ENCODE peak calls at places on chromosomes 5 and 9, in six cellular contexts. T is GM23338, L is NAMALWA, Q is choroid plexus epithelial cell, N is T-cell, G is HuH-7. I is an unnamed sample.

GRCh38 chr5:96823900-96824351 is 16.2 kb upstream of the ERAP1 start:
- DNase-seq in L (no peak), N (no peak), G (peak), T (no peak), Q (peak), I (peak)

GRCh38 chr9:128048663-128049062 is 18.5 kb downstream of the NAIF1 start:
- DNase-seq in Q (no peak), L (peak), G (no peak), T (no peak), N (no peak), I (no peak)

GRCh38 chr5:910769-911160 is 18.1 kb downstream of the TRIP13 start:
- DNase-seq in N (no peak), G (no peak), Q (no peak), T (no peak), L (no peak), I (no peak)

GRCh38 chr5:96247097-96247675 is 185.9 kb downstream of the PCSK1 start:
- DNase-seq in T (no peak), G (no peak), Q (no peak), N (no peak), L (no peak), I (peak)

GRCh38 chr9:32378496-32378895 is 5.9 kb upstream of the ACO1 start:
- DNase-seq in N (peak), Q (peak), L (peak), T (peak), G (peak), I (peak)

GRCh38 chr9:121574771-121575519 is 75.3 kb upstream of the GGTA1 start:
- DNase-seq in T (no peak), L (no peak), N (no peak), G (no peak), Q (no peak), I (no peak)

GRCh38 chr9:101478444-101478843 is 42.9 kb upstream of the ALDOB start:
- DNase-seq in Q (no peak), N (no peak), T (peak), G (no peak), L (no peak), I (no peak)

GRCh38 chr9:98515506-98516204 is 193.1 kb downstream of the GABBR2 start:
- DNase-seq in G (no peak), N (no peak), L (no peak), T (no peak), Q (no peak), I (no peak)

GRCh38 chr5:84397385-84397784 is 12.7 kb upstream of the EDIL3 start:
- DNase-seq in Q (no peak), G (no peak), T (no peak), L (no peak), N (no peak), I (no peak)

GRCh38 chr5:35804201-35804653 is 52.5 kb upstream of the IL7R start:
- DNase-seq in G (no peak), N (no peak), L (no peak), T (no peak), Q (no peak), I (no peak)

GRCh38 chr5:173804579-173804978 is 83.6 kb upstream of the CPEB4 start:
- DNase-seq in N (no peak), L (no peak), T (no peak), G (no peak), Q (no peak), I (no peak)

GRCh38 chr9:113915817-113916474 is 39.8 kb downstream of the ZNF618 start:
- DNase-seq in L (no peak), G (no peak), N (no peak), Q (no peak), T (no peak), I (no peak)

GRCh38 chr9:21770877-21771560 is 31.4 kb upstream of the MTAP start:
- DNase-seq in G (no peak), N (no peak), Q (peak), T (no peak), L (no peak), I (peak)

GRCh38 chr9:37415011-37415719 is 7.3 kb upstream of the GRHPR start:
- DNase-seq in N (peak), G (peak), Q (peak), T (peak), L (peak), I (peak)

GRCh38 chr5:78920604-78921003 is 64.5 kb downstream of the ARSB start:
- DNase-seq in T (peak), N (no peak), L (no peak), Q (peak), G (no peak), I (peak)

GRCh38 chr5:147101654-147102053 is 133.2 kb upstream of the STK32A start:
- DNase-seq in N (no peak), G (no peak), L (no peak), Q (no peak), T (no peak), I (no peak)

GRCh38 chr5:60178101-60178500 is 284.6 kb upstream of the PDE4D start:
- DNase-seq in T (no peak), Q (peak), L (no peak), G (no peak), N (no peak), I (no peak)

GRCh38 chr9:20636883-20637440 is 14.7 kb upstream of the MLLT3 start:
- DNase-seq in Q (peak), N (no peak), G (no peak), T (peak), L (no peak), I (no peak)

GRCh38 chr5:40986666-40987065 is 77.4 kb downstream of the C7 start:
- DNase-seq in Q (no peak), N (no peak), G (no peak), T (no peak), L (no peak), I (no peak)

GRCh38 chr5:80406980-80407734 is 707 bp upstream of the ZFYVE16 start:
- DNase-seq in T (no peak), G (peak), Q (peak), N (peak), L (peak), I (no peak)

GRCh38 chr5:141121563-141121962 is at the start of gene PCDHB4:
- DNase-seq in N (no peak), G (no peak), Q (no peak), T (peak), L (no peak), I (no peak)

GRCh38 chr5:132259061-132259851 is 1.8 kb downstream of the PDLIM4 start:
- DNase-seq in G (no peak), Q (peak), L (no peak), N (no peak), T (no peak), I (peak)

GRCh38 chr5:153352685-153353219 is 137.7 kb upstream of the GRIA1 start:
- DNase-seq in T (no peak), N (no peak), G (no peak), Q (no peak), L (no peak), I (no peak)

GRCh38 chr9:130182090-130182909 is 10.1 kb downstream of the NCS1 start:
- DNase-seq in T (no peak), L (no peak), N (no peak), G (no peak), Q (no peak), I (no peak)

GRCh38 chr9:87685871-87686519 is 39.9 kb upstream of the CTSL start:
- DNase-seq in Q (peak), G (no peak), T (no peak), N (no peak), L (no peak), I (no peak)

GRCh38 chr5:76994337-76994736 is 35.9 kb upstream of the AGGF1 start:
- DNase-seq in N (no peak), T (no peak), L (no peak), G (no peak), Q (no peak), I (no peak)